ENCODE peak calls at places on chromosomes 11 and 22, in six cellular contexts. One of them, this sample, is unnamed.

GRCh38 chr11:6237903-6238302 is 986 bp upstream of the CNGA4 start:
- DNase-seq in heart right ventricle: no peak
- DNase-seq in astrocyte of the spinal cord: no peak
- DNase-seq in CD4-positive, alpha-beta T cell: no peak
- DNase-seq in pancreas: no peak
- DNase-seq in progenitor cell of endocrine pancreas: no peak
- DNase-seq in this sample: no peak

GRCh38 chr11:80873309-80873999 is 1432.6 kb upstream of the TENM4 start:
- DNase-seq in heart right ventricle: no peak
- DNase-seq in astrocyte of the spinal cord: peak
- DNase-seq in CD4-positive, alpha-beta T cell: no peak
- DNase-seq in pancreas: no peak
- DNase-seq in progenitor cell of endocrine pancreas: no peak
- DNase-seq in this sample: no peak

GRCh38 chr11:111528557-111528956 is 12.0 kb upstream of the LAYN start:
- DNase-seq in heart right ventricle: no peak
- DNase-seq in astrocyte of the spinal cord: no peak
- DNase-seq in CD4-positive, alpha-beta T cell: no peak
- DNase-seq in pancreas: no peak
- DNase-seq in progenitor cell of endocrine pancreas: no peak
- DNase-seq in this sample: no peak

GRCh38 chr11:104870910-104871309 is 27.4 kb downstream of the CASP12 start:
- DNase-seq in heart right ventricle: no peak
- DNase-seq in astrocyte of the spinal cord: peak
- DNase-seq in CD4-positive, alpha-beta T cell: no peak
- DNase-seq in pancreas: no peak
- DNase-seq in progenitor cell of endocrine pancreas: no peak
- DNase-seq in this sample: no peak

GRCh38 chr11:127926721-127927120 is 660.6 kb downstream of the ETS1 start:
- DNase-seq in heart right ventricle: no peak
- DNase-seq in astrocyte of the spinal cord: no peak
- DNase-seq in CD4-positive, alpha-beta T cell: no peak
- DNase-seq in pancreas: peak
- DNase-seq in progenitor cell of endocrine pancreas: no peak
- DNase-seq in this sample: no peak

GRCh38 chr11:18239655-18240054 is 3.1 kb upstream of the SAA4 start:
- DNase-seq in heart right ventricle: no peak
- DNase-seq in astrocyte of the spinal cord: no peak
- DNase-seq in CD4-positive, alpha-beta T cell: no peak
- DNase-seq in pancreas: no peak
- DNase-seq in progenitor cell of endocrine pancreas: no peak
- DNase-seq in this sample: no peak

GRCh38 chr11:102476812-102477211 is 24.2 kb upstream of the TMEM123 start:
- DNase-seq in heart right ventricle: peak
- DNase-seq in astrocyte of the spinal cord: no peak
- DNase-seq in CD4-positive, alpha-beta T cell: no peak
- DNase-seq in pancreas: no peak
- DNase-seq in progenitor cell of endocrine pancreas: no peak
- DNase-seq in this sample: no peak

GRCh38 chr22:49517211-49517610 is 310.5 kb downstream of the BRD1 start:
- DNase-seq in heart right ventricle: no peak
- DNase-seq in astrocyte of the spinal cord: no peak
- DNase-seq in CD4-positive, alpha-beta T cell: no peak
- DNase-seq in pancreas: no peak
- DNase-seq in progenitor cell of endocrine pancreas: no peak
- DNase-seq in this sample: no peak

GRCh38 chr11:77705195-77705876 is 67.7 kb upstream of the CLNS1A start:
- DNase-seq in heart right ventricle: no peak
- DNase-seq in astrocyte of the spinal cord: peak
- DNase-seq in CD4-positive, alpha-beta T cell: no peak
- DNase-seq in pancreas: no peak
- DNase-seq in progenitor cell of endocrine pancreas: no peak
- DNase-seq in this sample: no peak

GRCh38 chr11:123303924-123304323 is 108.9 kb upstream of the CLMP start:
- DNase-seq in heart right ventricle: no peak
- DNase-seq in astrocyte of the spinal cord: no peak
- DNase-seq in CD4-positive, alpha-beta T cell: no peak
- DNase-seq in pancreas: no peak
- DNase-seq in progenitor cell of endocrine pancreas: no peak
- DNase-seq in this sample: no peak

GRCh38 chr11:72591785-72592490 is 82.3 kb downstream of the PDE2A start:
- DNase-seq in heart right ventricle: no peak
- DNase-seq in astrocyte of the spinal cord: no peak
- DNase-seq in CD4-positive, alpha-beta T cell: peak
- DNase-seq in pancreas: peak
- DNase-seq in progenitor cell of endocrine pancreas: no peak
- DNase-seq in this sample: no peak

GRCh38 chr11:108886608-108887007 is 221.7 kb downstream of the DDX10 start:
- DNase-seq in heart right ventricle: no peak
- DNase-seq in astrocyte of the spinal cord: peak
- DNase-seq in CD4-positive, alpha-beta T cell: no peak
- DNase-seq in pancreas: no peak
- DNase-seq in progenitor cell of endocrine pancreas: no peak
- DNase-seq in this sample: no peak

GRCh38 chr11:6319001-6319878 is 1.1 kb downstream of the CAVIN3 start:
- DNase-seq in heart right ventricle: peak
- DNase-seq in astrocyte of the spinal cord: peak
- DNase-seq in CD4-positive, alpha-beta T cell: no peak
- DNase-seq in pancreas: peak
- DNase-seq in progenitor cell of endocrine pancreas: no peak
- DNase-seq in this sample: peak

GRCh38 chr11:17927643-17928343 is 85.1 kb downstream of the SERGEF start:
- DNase-seq in heart right ventricle: no peak
- DNase-seq in astrocyte of the spinal cord: peak
- DNase-seq in CD4-positive, alpha-beta T cell: no peak
- DNase-seq in pancreas: no peak
- DNase-seq in progenitor cell of endocrine pancreas: no peak
- DNase-seq in this sample: no peak

GRCh38 chr11:2904153-2905052 is 18.8 kb upstream of the CDKN1C start:
- DNase-seq in heart right ventricle: no peak
- DNase-seq in astrocyte of the spinal cord: no peak
- DNase-seq in CD4-positive, alpha-beta T cell: no peak
- DNase-seq in pancreas: no peak
- DNase-seq in progenitor cell of endocrine pancreas: no peak
- DNase-seq in this sample: no peak

GRCh38 chr11:64057890-64058289 is 22.2 kb downstream of the FLRT1 start:
- DNase-seq in heart right ventricle: no peak
- DNase-seq in astrocyte of the spinal cord: no peak
- DNase-seq in CD4-positive, alpha-beta T cell: no peak
- DNase-seq in pancreas: no peak
- DNase-seq in progenitor cell of endocrine pancreas: no peak
- DNase-seq in this sample: no peak

GRCh38 chr11:114180301-114181055 is 115.7 kb upstream of the NNMT start:
- DNase-seq in heart right ventricle: peak
- DNase-seq in astrocyte of the spinal cord: no peak
- DNase-seq in CD4-positive, alpha-beta T cell: no peak
- DNase-seq in pancreas: no peak
- DNase-seq in progenitor cell of endocrine pancreas: no peak
- DNase-seq in this sample: no peak

GRCh38 chr11:15941206-15941770 is 415.1 kb downstream of the SOX6 start:
- DNase-seq in heart right ventricle: peak
- DNase-seq in astrocyte of the spinal cord: peak
- DNase-seq in CD4-positive, alpha-beta T cell: no peak
- DNase-seq in pancreas: peak
- DNase-seq in progenitor cell of endocrine pancreas: peak
- DNase-seq in this sample: peak

GRCh38 chr11:115134886-115135285 is 369.3 kb downstream of the CADM1 start:
- DNase-seq in heart right ventricle: no peak
- DNase-seq in astrocyte of the spinal cord: no peak
- DNase-seq in CD4-positive, alpha-beta T cell: no peak
- DNase-seq in pancreas: no peak
- DNase-seq in progenitor cell of endocrine pancreas: no peak
- DNase-seq in this sample: peak

DNA sequence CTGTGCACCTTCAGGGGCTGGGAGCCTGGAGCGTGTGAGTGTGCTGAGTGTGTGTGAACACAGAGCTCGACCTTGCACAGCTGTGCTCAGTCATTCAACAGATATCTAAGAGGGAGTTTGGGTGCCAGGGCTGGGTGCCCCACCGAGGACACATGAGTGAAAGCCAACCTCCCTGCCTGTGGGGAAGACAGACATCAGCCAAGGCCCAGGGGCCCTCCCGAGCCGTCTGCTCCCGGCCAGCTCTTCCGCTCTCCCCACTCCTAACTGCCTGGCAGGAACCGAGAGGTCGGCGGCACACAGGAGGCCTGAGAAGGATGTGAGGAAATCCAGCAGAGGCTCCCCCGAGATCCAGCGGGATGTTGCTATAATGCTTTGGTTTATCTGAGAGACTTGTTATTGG is 32.0 kb downstream of the CERK start:
- DNase-seq in heart right ventricle: no peak
- DNase-seq in astrocyte of the spinal cord: no peak
- DNase-seq in CD4-positive, alpha-beta T cell: no peak
- DNase-seq in pancreas: peak
- DNase-seq in progenitor cell of endocrine pancreas: no peak
- DNase-seq in this sample: no peak
- TF ChIP-seq CTCF in heart right ventricle: no peak
- TF ChIP-seq CTCF in astrocyte of the spinal cord: no peak
- TF ChIP-seq CTCF in CD4-positive, alpha-beta T cell: no peak
- TF ChIP-seq CTCF in pancreas: no peak
- TF ChIP-seq CTCF in progenitor cell of endocrine pancreas: no peak
- TF ChIP-seq CTCF in this sample: no peak

GRCh38 chr22:19800761-19801244 is 40.2 kb downstream of the TBX1 start:
- DNase-seq in heart right ventricle: peak
- DNase-seq in astrocyte of the spinal cord: peak
- DNase-seq in CD4-positive, alpha-beta T cell: no peak
- DNase-seq in pancreas: peak
- DNase-seq in progenitor cell of endocrine pancreas: no peak
- DNase-seq in this sample: peak
- TF ChIP-seq CTCF in heart right ventricle: peak
- TF ChIP-seq CTCF in astrocyte of the spinal cord: peak
- TF ChIP-seq CTCF in CD4-positive, alpha-beta T cell: no peak
- TF ChIP-seq CTCF in pancreas: no peak
- TF ChIP-seq CTCF in progenitor cell of endocrine pancreas: peak
- TF ChIP-seq CTCF in this sample: no peak

GRCh38 chr22:37471721-37472417 is 14.3 kb downstream of the MFNG start:
- DNase-seq in heart right ventricle: no peak
- DNase-seq in astrocyte of the spinal cord: no peak
- DNase-seq in CD4-positive, alpha-beta T cell: no peak
- DNase-seq in pancreas: no peak
- DNase-seq in progenitor cell of endocrine pancreas: no peak
- DNase-seq in this sample: no peak

GRCh38 chr22:37473437-37473946 is 12.7 kb downstream of the MFNG start:
- DNase-seq in heart right ventricle: no peak
- DNase-seq in astrocyte of the spinal cord: no peak
- DNase-seq in CD4-positive, alpha-beta T cell: no peak
- DNase-seq in pancreas: peak
- DNase-seq in progenitor cell of endocrine pancreas: no peak
- DNase-seq in this sample: no peak

GRCh38 chr22:37474447-37475090 is 11.6 kb downstream of the MFNG start:
- DNase-seq in heart right ventricle: no peak
- DNase-seq in astrocyte of the spinal cord: no peak
- DNase-seq in CD4-positive, alpha-beta T cell: no peak
- DNase-seq in pancreas: peak
- DNase-seq in progenitor cell of endocrine pancreas: no peak
- DNase-seq in this sample: no peak

GRCh38 chr22:37470087-37470445 is 16.1 kb downstream of the MFNG start:
- DNase-seq in heart right ventricle: no peak
- DNase-seq in astrocyte of the spinal cord: no peak
- DNase-seq in CD4-positive, alpha-beta T cell: no peak
- DNase-seq in pancreas: no peak
- DNase-seq in progenitor cell of endocrine pancreas: no peak
- DNase-seq in this sample: no peak

GRCh38 chr22:37472418-37473006 is 13.7 kb downstream of the MFNG start:
- DNase-seq in heart right ventricle: no peak
- DNase-seq in astrocyte of the spinal cord: no peak
- DNase-seq in CD4-positive, alpha-beta T cell: peak
- DNase-seq in pancreas: peak
- DNase-seq in progenitor cell of endocrine pancreas: no peak
- DNase-seq in this sample: peak
- TF ChIP-seq CTCF in heart right ventricle: peak
- TF ChIP-seq CTCF in astrocyte of the spinal cord: peak
- TF ChIP-seq CTCF in CD4-positive, alpha-beta T cell: peak
- TF ChIP-seq CTCF in pancreas: peak
- TF ChIP-seq CTCF in progenitor cell of endocrine pancreas: peak
- TF ChIP-seq CTCF in this sample: peak

GRCh38 chr11:119572481-119573424 is 149.8 kb upstream of the THY1 start:
- DNase-seq in heart right ventricle: no peak
- DNase-seq in astrocyte of the spinal cord: no peak
- DNase-seq in CD4-positive, alpha-beta T cell: no peak
- DNase-seq in pancreas: no peak
- DNase-seq in progenitor cell of endocrine pancreas: no peak
- DNase-seq in this sample: no peak
- TF ChIP-seq CTCF in heart right ventricle: no peak
- TF ChIP-seq CTCF in astrocyte of the spinal cord: no peak
- TF ChIP-seq CTCF in CD4-positive, alpha-beta T cell: no peak
- TF ChIP-seq CTCF in pancreas: no peak
- TF ChIP-seq CTCF in progenitor cell of endocrine pancreas: peak
- TF ChIP-seq CTCF in this sample: no peak

DNA sequence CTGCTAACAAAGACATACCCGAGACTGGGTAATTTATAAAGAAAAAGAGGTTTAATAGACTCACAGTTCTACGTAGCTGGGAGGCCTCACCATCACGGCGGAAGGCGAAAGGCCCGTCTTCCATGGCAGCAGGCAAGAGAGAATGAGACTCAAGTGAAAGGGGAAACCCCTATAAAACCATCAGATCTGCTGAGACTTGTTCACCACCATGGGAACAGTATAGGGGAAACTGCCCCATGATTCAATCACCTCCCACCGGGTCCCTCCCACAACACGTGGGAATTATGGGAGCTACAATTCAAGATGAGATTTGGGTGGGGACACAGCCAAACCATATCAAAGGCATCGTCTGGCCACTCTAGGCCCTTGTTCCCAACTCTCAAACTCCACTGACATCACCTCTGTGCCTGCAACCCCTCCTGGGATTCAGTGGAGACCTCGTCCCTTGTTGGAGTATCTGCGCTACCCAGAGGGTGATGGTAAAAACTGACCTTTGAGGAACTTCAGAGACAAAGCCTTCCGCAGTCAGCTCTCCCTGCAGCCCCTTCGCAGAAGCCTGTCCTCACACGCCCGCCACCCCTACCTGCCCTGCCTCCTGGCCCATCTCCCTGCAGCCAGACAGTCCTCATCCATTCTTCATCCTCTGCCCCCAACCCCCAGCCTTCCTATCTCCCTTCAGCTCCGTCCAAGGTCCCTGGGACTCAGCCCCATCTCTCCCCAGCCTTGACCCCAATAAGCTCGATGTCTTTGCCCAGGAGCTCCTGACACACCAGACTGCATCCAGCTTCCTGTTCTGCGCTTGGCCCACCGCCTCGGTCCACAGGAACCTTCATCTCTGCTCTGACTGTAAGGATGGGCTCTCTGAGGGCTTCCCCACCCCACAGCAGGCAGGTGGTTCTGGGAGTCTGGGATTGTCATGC is 15.8 kb downstream of the CCND1 start:
- DNase-seq in heart right ventricle: no peak
- DNase-seq in astrocyte of the spinal cord: no peak
- DNase-seq in CD4-positive, alpha-beta T cell: no peak
- DNase-seq in pancreas: no peak
- DNase-seq in progenitor cell of endocrine pancreas: no peak
- DNase-seq in this sample: no peak
- TF ChIP-seq CTCF in heart right ventricle: no peak
- TF ChIP-seq CTCF in astrocyte of the spinal cord: no peak
- TF ChIP-seq CTCF in CD4-positive, alpha-beta T cell: no peak
- TF ChIP-seq CTCF in pancreas: no peak
- TF ChIP-seq CTCF in progenitor cell of endocrine pancreas: no peak
- TF ChIP-seq CTCF in this sample: no peak

GRCh38 chr11:66851698-66852465 is 5.0 kb upstream of the LRFN4 start:
- DNase-seq in heart right ventricle: no peak
- DNase-seq in astrocyte of the spinal cord: no peak
- DNase-seq in CD4-positive, alpha-beta T cell: no peak
- DNase-seq in pancreas: no peak
- DNase-seq in progenitor cell of endocrine pancreas: no peak
- DNase-seq in this sample: no peak
- TF ChIP-seq CTCF in heart right ventricle: no peak
- TF ChIP-seq CTCF in astrocyte of the spinal cord: peak
- TF ChIP-seq CTCF in CD4-positive, alpha-beta T cell: no peak
- TF ChIP-seq CTCF in pancreas: no peak
- TF ChIP-seq CTCF in progenitor cell of endocrine pancreas: peak
- TF ChIP-seq CTCF in this sample: no peak

This sample was measured in glutamatergic neuron.